ENCODE peak calls at places on chromosome 4, in five cellular contexts. L, C, W, I and V are unnamed samples.

GRCh38 chr4:101711590-101712255 is 78.8 kb upstream of the BANK1 start:
- DNase-seq in I (no peak), L (no peak), W (no peak), C (no peak), V (no peak)

GRCh38 chr4:110411599-110412011 is 64.3 kb upstream of the ENPEP start:
- DNase-seq in I (no peak), C (peak), W (no peak), L (no peak), V (no peak)

GRCh38 chr4:83629945-83630684 is 94.2 kb downstream of the GPAT3 start:
- DNase-seq in I (no peak), L (peak), W (no peak), C (no peak), V (no peak)

GRCh38 chr4:89486042-89486441 is 178.4 kb upstream of the GPRIN3 start:
- DNase-seq in I (no peak), L (no peak), C (no peak), W (no peak), V (no peak)

GRCh38 chr4:1768367-1769034 is 24.6 kb upstream of the FGFR3 start:
- DNase-seq in L (no peak), C (no peak), W (no peak), I (no peak), V (no peak)

GRCh38 chr4:29566371-29566770 is 1153.8 kb upstream of the PCDH7 start:
- DNase-seq in W (no peak), C (no peak), L (no peak), I (no peak), V (no peak)

GRCh38 chr4:108287834-108288413 is 119.2 kb upstream of the LEF1 start:
- DNase-seq in L (peak), I (no peak), C (no peak), W (no peak), V (no peak)

GRCh38 chr4:142121951-142122350 is 485.6 kb downstream of the IL15 start:
- DNase-seq in C (no peak), W (no peak), I (no peak), L (no peak), V (no peak)

GRCh38 chr4:152246659-152247058 is 289.2 kb downstream of the FBXW7 start:
- DNase-seq in W (no peak), C (no peak), L (no peak), I (no peak), V (no peak)

GRCh38 chr4:131547506-131547981 is 1601.5 kb upstream of the PCDH10 start:
- DNase-seq in L (no peak), C (no peak), I (no peak), W (no peak), V (no peak)

GRCh38 chr4:80731436-80731835 is 299.1 kb upstream of the BMP3 start:
- DNase-seq in I (no peak), L (no peak), W (no peak), C (no peak), V (no peak)

GRCh38 chr4:55925235-55925634 is 23.5 kb upstream of the CEP135 start:
- DNase-seq in C (no peak), W (no peak), I (no peak), L (peak), V (no peak)

GRCh38 chr4:5051692-5052423 is 578 bp downstream of the STK32B start:
- DNase-seq in W (no peak), I (no peak), C (peak), L (peak), V (no peak)

GRCh38 chr4:4641661-4642180 is 99.9 kb upstream of the STX18 start:
- DNase-seq in C (peak), L (no peak), W (no peak), I (no peak), V (no peak)

GRCh38 chr4:176001171-176002006 is 64.3 kb upstream of the WDR17 start:
- DNase-seq in C (peak), L (peak), I (no peak), W (peak), V (no peak)

GRCh38 chr4:156999175-156999517 is 27.5 kb upstream of the PDGFC start:
- DNase-seq in C (no peak), W (no peak), L (peak), I (no peak), V (no peak)

GRCh38 chr4:16253127-16253960 is 27.1 kb upstream of the TAPT1 start:
- DNase-seq in W (no peak), I (no peak), C (no peak), L (peak), V (no peak)

GRCh38 chr4:165761968-165762367 is 111.1 kb upstream of the TLL1 start:
- DNase-seq in W (no peak), L (peak), C (no peak), I (no peak), V (no peak)

GRCh38 chr4:139692300-139693012 is 26.8 kb downstream of the MGST2 start:
- DNase-seq in W (no peak), L (no peak), C (no peak), I (no peak), V (no peak)

GRCh38 chr4:17670423-17670822 is 56.0 kb downstream of the MED28 start:
- DNase-seq in I (no peak), L (no peak), W (no peak), C (no peak), V (no peak)